ENCODE peak calls at places on chromosome 22, in four cellular contexts. B is WTC11, W is psoas muscle, R is left lung. N is an unnamed sample.

GRCh38 chr22:50548046-50548912 is 2.6 kb downstream of the KLHDC7B start:
- ATAC-seq in B (no peak), W (peak), R (peak), N (no peak)

GRCh38 chr22:23903328-23903971 is 9.3 kb downstream of the MIF start:
- ATAC-seq in B (no peak), W (no peak), R (no peak), N (no peak)

GRCh38 chr22:43326342-43326825 is 16.8 kb downstream of the SCUBE1 start:
- ATAC-seq in B (no peak), W (no peak), R (no peak), N (no peak)

GRCh38 chr22:19765477-19766234 is 5.1 kb downstream of the TBX1 start:
- ATAC-seq in B (peak), W (no peak), R (peak), N (no peak)

GRCh38 chr22:17788023-17788330 is 13.7 kb upstream of the BID start:
- ATAC-seq in B (no peak), W (no peak), R (no peak), N (no peak)

GRCh38 chr22:22703715-22704114 is 59.3 kb downstream of the GGTLC2 start:
- ATAC-seq in B (no peak), W (no peak), R (no peak), N (no peak)

GRCh38 chr22:38614331-38615122 is 41.7 kb downstream of the FAM227A start:
- ATAC-seq in B (no peak), W (peak), R (no peak), N (no peak)

GRCh38 chr22:42438293-42438650 is 6.1 kb upstream of the NFAM1 start:
- ATAC-seq in B (peak), W (no peak), R (no peak), N (no peak)

GRCh38 chr22:43085658-43086606 is 3.3 kb downstream of the TTLL1 start:
- ATAC-seq in B (no peak), W (no peak), R (no peak), N (no peak)

GRCh38 chr22:24338701-24339451 is 68.2 kb downstream of the SPECC1L start:
- ATAC-seq in B (peak), W (peak), R (peak), N (no peak)

GRCh38 chr22:24178502-24179440 is 2.5 kb upstream of the SUSD2 start:
- ATAC-seq in B (peak), W (no peak), R (no peak), N (no peak)

GRCh38 chr22:44755956-44756361 is 3.6 kb downstream of the ARHGAP8 start:
- ATAC-seq in B (peak), W (no peak), R (peak), N (no peak)

GRCh38 chr22:23037429-23038333 is 32.6 kb upstream of the GNAZ start:
- ATAC-seq in B (no peak), W (no peak), R (no peak), N (no peak)

GRCh38 chr22:29307658-29308147 is 1.3 kb downstream of the GAS2L1 start:
- ATAC-seq in B (no peak), W (no peak), R (no peak), N (no peak)

GRCh38 chr22:22901578-22902218 is 14.1 kb downstream of the IGLL5 start:
- ATAC-seq in B (no peak), W (no peak), R (no peak), N (no peak)

N was measured in gastroesophageal sphincter.